ENCODE peak calls at places on chromosomes 12 and 14, in four cellular contexts. V is fibroblast of pulmonary artery; L is activated naive CD4-positive, alpha-beta T cell treated with Interleukin-2 at 50 U/mL for 16 hours; Q is cardiac muscle cell. H is an unnamed sample.

GRCh38 chr14:68626386-68626785 is 166.5 kb downstream of the ZFP36L1 start:
- DNase-seq in V (no peak), L (no peak), Q (no peak), H (no peak)

GRCh38 chr12:68403296-68403695 is 71.1 kb upstream of the MDM1 start:
- DNase-seq in L (no peak), Q (no peak), V (no peak), H (no peak)

GRCh38 chr12:83389237-83389996 is 702.7 kb downstream of the TMTC2 start:
- DNase-seq in L (no peak), Q (peak; percentile 63), V (no peak), H (no peak)

GRCh38 chr12:114944736-114945135 is 260.8 kb upstream of the TBX3 start:
- DNase-seq in V (no peak), L (no peak), Q (no peak), H (no peak)

GRCh38 chr12:121132601-121133481 is at the start of gene P2RX7:
- DNase-seq in L (peak; percentile 47), Q (peak; percentile 39), V (peak; percentile 38), H (peak; percentile 65)

GRCh38 chr12:26251600-26251999 is 56.2 kb downstream of the SSPN start:
- DNase-seq in V (peak; percentile 94), L (no peak), Q (no peak), H (no peak)

GRCh38 chr12:124608451-124608870 is 41.0 kb upstream of the NCOR2 start:
- DNase-seq in V (no peak), L (no peak), Q (no peak), H (no peak)

GRCh38 chr12:26214121-26214520 is 18.7 kb downstream of the SSPN start:
- DNase-seq in L (no peak), Q (no peak), V (no peak), H (no peak)

GRCh38 chr14:68784298-68784910 is 8.5 kb downstream of the ZFP36L1 start:
- DNase-seq in L (no peak), Q (no peak), V (peak; percentile 49), H (peak; percentile 67)

GRCh38 chr12:132535046-132535445 is 45.1 kb downstream of the FBRSL1 start:
- DNase-seq in L (no peak), V (no peak), Q (no peak), H (no peak)

GRCh38 chr12:108803428-108804105 is 53.8 kb downstream of the SSH1 start:
- DNase-seq in V (peak; percentile 96), L (peak; percentile 66), Q (peak; percentile 84), H (peak; percentile 96)